ENCODE peak calls at places on chromosomes 1 and 21, in nine cellular contexts. T, M, I, A, Y, D, P, V and Z are unnamed samples.

GRCh38 chr1:157193219-157193618 is 55.0 kb upstream of the ETV3 start:
- DNase-seq in T (no peak), I (no peak), M (no peak), P (no peak), D (no peak), Y (no peak), V (no peak), A (no peak), Z (no peak)

GRCh38 chr21:32779983-32780382 is 8.4 kb upstream of the PAXBP1 start:
- DNase-seq in V (no peak), T (no peak), Y (no peak), I (no peak), D (no peak), M (no peak), A (no peak), P (no peak), Z (no peak)

GRCh38 chr1:4820543-4820942 is 166.1 kb downstream of the AJAP1 start:
- DNase-seq in T (no peak), A (no peak), D (no peak), V (no peak), Y (no peak), I (no peak), P (no peak), M (no peak), Z (no peak)

GRCh38 chr1:33337994-33338494 is 17.1 kb upstream of the A3GALT2 start:
- DNase-seq in P (peak; percentile 75), M (no peak), I (no peak), V (no peak), T (peak; percentile 74), Y (no peak), A (no peak), D (no peak), Z (no peak)

GRCh38 chr1:70427976-70428375 is 16.9 kb downstream of the CTH start:
- DNase-seq in V (no peak), I (no peak), A (no peak), M (no peak), T (no peak), P (peak; percentile 51), D (no peak), Y (no peak), Z (no peak)

GRCh38 chr1:240111558-240111957 is 19.9 kb downstream of the FMN2 start:
- DNase-seq in V (no peak), A (no peak), M (no peak), T (no peak), D (peak; percentile 43), P (no peak), I (no peak), Y (no peak), Z (no peak)

GRCh38 chr1:179926494-179927205 is 28.0 kb upstream of the CEP350 start:
- DNase-seq in I (no peak), A (no peak), Y (no peak), D (peak; percentile 6), M (no peak), P (peak; percentile 69), T (no peak), V (no peak), Z (no peak)

GRCh38 chr1:161933592-161934277 is 89.9 kb downstream of the OLFML2B start:
- DNase-seq in V (no peak), Y (no peak), A (no peak), M (no peak), D (no peak), P (no peak), I (no peak), T (no peak), Z (no peak)

GRCh38 chr1:7533006-7533405 is 238.1 kb upstream of the VAMP3 start:
- DNase-seq in A (no peak), T (no peak), M (no peak), Y (no peak), P (no peak), I (no peak), D (no peak), V (no peak), Z (no peak)

GRCh38 chr1:2633401-2633935 is 652 bp upstream of the MMEL1 start:
- DNase-seq in A (no peak), V (no peak), P (no peak), D (no peak), I (no peak), T (no peak), M (no peak), Y (no peak), Z (no peak)

GRCh38 chr1:86082183-86082582 is 74.4 kb downstream of the COL24A1 start:
- DNase-seq in D (peak; percentile 9), M (no peak), A (no peak), Y (no peak), I (no peak), V (no peak), P (no peak), T (no peak), Z (no peak)

GRCh38 chr1:24392982-24393645 is 20.5 kb downstream of the STPG1 start:
- DNase-seq in V (no peak), P (no peak), Y (no peak), M (no peak), T (no peak), A (no peak), D (no peak), I (no peak), Z (no peak)

GRCh38 chr1:240878631-240879030 is 266.7 kb upstream of the GREM2 start:
- DNase-seq in V (no peak), T (no peak), Y (no peak), I (no peak), P (no peak), M (no peak), A (no peak), D (no peak), Z (no peak)

DNA sequence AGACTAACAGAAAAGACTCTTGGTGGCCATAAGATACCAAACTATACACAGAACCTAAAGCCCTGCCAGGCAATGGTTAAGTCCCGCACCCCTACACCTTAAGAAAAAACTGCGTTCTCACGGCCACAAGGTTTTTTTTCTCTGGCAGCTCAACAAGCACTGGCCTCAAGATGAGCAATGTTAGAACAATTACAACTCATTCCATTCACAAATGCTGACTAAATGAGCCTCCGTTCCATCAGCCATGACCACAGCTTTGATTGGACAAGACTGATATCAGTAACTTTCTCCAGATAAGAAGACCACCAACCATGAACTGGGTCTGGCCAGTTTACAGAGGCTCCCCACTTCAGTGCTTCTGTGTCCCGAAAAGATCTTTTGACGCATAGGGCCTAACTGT is 31.9 kb downstream of the SEC16B start:
- DNase-seq in Y (no peak), V (no peak), A (no peak), M (no peak), D (no peak), P (peak; percentile 93), T (no peak), I (no peak), Z (no peak)
- TF ChIP-seq CTCF in Y (no peak), V (no peak), A (no peak), M (no peak), D (no peak), P (no peak), T (no peak), I (no peak), Z (no peak)

DNA sequence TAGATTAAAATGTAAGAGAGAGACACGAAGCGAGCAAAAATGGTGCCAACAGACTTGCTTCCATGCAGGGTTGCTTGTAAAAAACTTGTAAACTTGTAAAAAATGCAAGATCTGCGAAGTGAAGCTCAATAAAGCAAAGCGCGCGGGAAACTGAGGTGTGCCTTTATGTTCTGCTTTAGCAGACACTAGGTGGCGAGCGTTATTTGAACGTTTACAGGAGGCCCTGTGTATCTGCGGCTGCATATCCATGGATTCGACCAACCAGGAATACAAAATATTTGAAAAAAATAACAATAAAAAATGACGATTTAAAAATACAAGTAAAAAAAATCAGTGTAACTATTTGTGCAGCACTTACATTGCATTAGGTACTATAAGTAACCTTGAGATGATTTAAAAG is 1.5 kb downstream of the UBE2G2 start:
- DNase-seq in V (no peak), D (peak; percentile 43), A (no peak), T (peak; percentile 45), P (peak; percentile 38), Y (no peak), I (peak; percentile 52), M (peak; percentile 34), Z (no peak)
- TF ChIP-seq CTCF in V (no peak), D (peak; percentile 21), A (peak; percentile 30), T (no peak), P (peak; percentile 51), Y (peak; percentile 58), I (peak; percentile 44), M (peak; percentile 39), Z (no peak)

GRCh38 chr1:109728870-109729269 is 12.0 kb downstream of the GSTM3 start:
- DNase-seq in D (no peak), P (no peak), V (no peak), M (no peak), A (no peak), T (no peak), I (no peak), Y (no peak), Z (no peak)
- TF ChIP-seq CTCF in D (no peak), P (no peak), V (no peak), M (no peak), A (no peak), T (no peak), I (no peak), Y (no peak), Z (no peak)

GRCh38 chr1:6099787-6100765 is 54.4 kb downstream of the KCNAB2 start:
- DNase-seq in V (no peak), Y (no peak), T (no peak), P (no peak), I (no peak), A (no peak), M (no peak), D (peak; percentile 22), Z (peak; percentile 3)
- TF ChIP-seq CTCF in V (no peak), Y (no peak), T (no peak), P (no peak), I (no peak), A (no peak), M (peak; percentile 24), D (no peak), Z (no peak)

DNA sequence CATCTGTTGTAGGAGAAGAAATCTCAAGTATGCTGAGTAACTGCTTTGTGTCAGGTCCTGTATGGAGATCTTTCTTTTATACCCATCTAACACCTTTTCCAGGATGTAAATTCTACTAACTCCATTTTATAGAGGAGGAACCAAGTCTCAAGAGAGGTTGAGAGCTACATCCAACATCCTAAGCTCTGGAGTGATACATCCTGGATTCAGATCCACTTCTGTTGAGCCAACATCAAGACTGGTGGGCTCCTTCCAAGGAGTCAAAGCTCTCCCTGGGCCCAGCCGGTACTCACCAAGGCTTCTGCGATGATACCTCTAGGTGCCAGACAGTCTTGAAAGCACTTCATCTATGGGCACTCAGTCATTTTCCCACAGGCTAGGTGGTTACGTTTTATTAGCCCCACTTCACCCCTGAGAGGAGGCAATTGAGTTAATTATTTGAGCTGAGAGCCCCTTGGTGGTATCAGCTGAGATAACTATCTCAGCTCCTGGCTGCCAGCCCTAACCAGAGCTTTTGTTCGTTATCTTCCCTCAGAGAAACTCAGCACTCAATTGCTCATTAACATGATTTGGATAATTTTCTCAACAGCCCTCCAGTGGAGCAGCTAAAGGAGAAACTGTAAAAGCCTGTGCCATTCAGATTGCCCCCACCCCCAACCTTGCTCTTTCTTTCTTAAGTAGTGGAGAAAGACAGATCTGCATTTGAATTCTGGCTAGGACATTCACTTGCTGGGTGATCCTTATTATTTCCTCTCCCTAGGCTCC is 219.0 kb upstream of the FGGY start:
- DNase-seq in I (peak; percentile 26), T (no peak), Y (no peak), D (no peak), A (no peak), V (no peak), P (no peak), M (no peak), Z (no peak)
- TF ChIP-seq CTCF in I (no peak), T (no peak), Y (no peak), D (no peak), A (no peak), V (no peak), P (no peak), M (no peak), Z (no peak)